ENCODE peak calls at places on chromosomes 12 and 14, in four cellular contexts. K, Z, L and F are unnamed samples.

GRCh38 chr14:64507376-64508156 is 3.0 kb downstream of the ZBTB1 start:
- DNase-seq in K (no peak), Z (no peak), L (no peak), F (peak; percentile 54)

GRCh38 chr12:123937707-123938600 is 34.7 kb downstream of the CCDC92 start:
- DNase-seq in K (no peak), Z (no peak), L (peak; percentile 56), F (no peak)

GRCh38 chr12:22518067-22518719 is 26.1 kb downstream of the C2CD5 start:
- DNase-seq in K (peak; percentile 19), Z (no peak), L (no peak), F (peak; percentile 26)

GRCh38 chr14:24011051-24011450 is 22.3 kb downstream of the DHRS4L2 start:
- DNase-seq in K (no peak), Z (no peak), L (no peak), F (no peak)

GRCh38 chr12:81639196-81639595 is 120.0 kb downstream of the PPFIA2 start:
- DNase-seq in K (no peak), Z (no peak), L (no peak), F (no peak)

GRCh38 chr12:131499160-131499863 is 211.6 kb upstream of the SFSWAP start:
- DNase-seq in K (no peak), Z (peak; percentile 58), L (no peak), F (no peak)

GRCh38 chr14:104678901-104679705 is 10.3 kb upstream of the INF2 start:
- DNase-seq in K (peak; percentile 10), Z (peak; percentile 25), L (no peak), F (no peak)

GRCh38 chr12:65663097-65663496 is 161.2 kb upstream of the HMGA2 start:
- DNase-seq in K (no peak), Z (no peak), L (no peak), F (no peak)

GRCh38 chr12:124006582-124007170 is 33.7 kb downstream of the ZNF664 start:
- DNase-seq in K (no peak), Z (no peak), L (no peak), F (no peak)

GRCh38 chr14:72616811-72617210 is 277.1 kb downstream of the DPF3 start:
- DNase-seq in K (no peak), Z (no peak), L (no peak), F (no peak)

GRCh38 chr12:39752482-39753147 is 133.0 kb upstream of the ABCD2 start:
- DNase-seq in K (no peak), Z (no peak), L (no peak), F (no peak)

GRCh38 chr12:124621296-124621660 is 53.9 kb upstream of the NCOR2 start:
- DNase-seq in K (peak; percentile 49), Z (peak; percentile 85), L (no peak), F (no peak)

GRCh38 chr12:131863711-131864396 is 30.6 kb upstream of the ULK1 start:
- DNase-seq in K (no peak), Z (no peak), L (no peak), F (no peak)

GRCh38 chr12:103947871-103948555 is 17.7 kb upstream of the TDG start:
- DNase-seq in K (no peak), Z (no peak), L (no peak), F (no peak)

GRCh38 chr14:24954037-24954696 is 95.8 kb downstream of the STXBP6 start:
- DNase-seq in K (no peak), Z (no peak), L (no peak), F (no peak)

GRCh38 chr14:95979339-95980042 is 59.7 kb upstream of the C14orf132 start:
- DNase-seq in K (no peak), Z (no peak), L (no peak), F (no peak)

GRCh38 chr14:95984206-95984605 is 55.0 kb upstream of the C14orf132 start:
- DNase-seq in K (no peak), Z (no peak), L (no peak), F (no peak)

GRCh38 chr14:95980402-95980801 is 58.8 kb upstream of the C14orf132 start:
- DNase-seq in K (no peak), Z (no peak), L (no peak), F (no peak)

GRCh38 chr14:95981939-95982338 is 57.2 kb upstream of the C14orf132 start:
- DNase-seq in K (no peak), Z (no peak), L (no peak), F (no peak)
- H3K27ac ChIP-seq in K (no peak overlapping the region), Z (no peak overlapping the region), L (no peak overlapping the region), F (no peak overlapping the region)

GRCh38 chr12:30025317-30025716 is 241.6 kb upstream of the TMTC1 start:
- DNase-seq in K (no peak), Z (no peak), L (no peak), F (no peak)
- H3K27ac ChIP-seq in K (no peak overlapping the region), Z (no peak overlapping the region), L (no peak overlapping the region), F (no peak overlapping the region)

DNA sequence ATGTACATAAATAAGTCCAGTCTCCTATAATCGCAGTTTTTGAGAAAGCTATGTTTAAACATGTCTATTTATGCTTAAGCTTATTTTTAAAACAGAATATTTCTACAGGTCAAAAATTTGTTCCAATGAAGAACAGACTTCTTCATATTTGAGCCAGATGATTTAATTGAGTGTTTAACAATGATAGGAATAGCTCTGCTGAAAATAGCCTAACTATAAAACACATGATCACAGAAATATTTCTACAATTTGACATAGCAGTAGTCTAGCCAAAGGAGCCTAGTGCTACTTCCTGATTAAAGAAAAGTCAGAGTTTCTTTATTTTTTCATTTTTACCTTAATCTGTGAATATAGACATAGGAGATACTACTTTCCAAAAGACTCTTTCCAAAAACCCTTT is 29.4 kb downstream of the DCP1B start:
- DNase-seq in K (no peak), Z (no peak), L (no peak), F (no peak)
- H3K27ac ChIP-seq in K (peak overlapping the region; percentile 91), Z (peak overlapping the region; percentile 90), L (no peak overlapping the region), F (no peak overlapping the region)

DNA sequence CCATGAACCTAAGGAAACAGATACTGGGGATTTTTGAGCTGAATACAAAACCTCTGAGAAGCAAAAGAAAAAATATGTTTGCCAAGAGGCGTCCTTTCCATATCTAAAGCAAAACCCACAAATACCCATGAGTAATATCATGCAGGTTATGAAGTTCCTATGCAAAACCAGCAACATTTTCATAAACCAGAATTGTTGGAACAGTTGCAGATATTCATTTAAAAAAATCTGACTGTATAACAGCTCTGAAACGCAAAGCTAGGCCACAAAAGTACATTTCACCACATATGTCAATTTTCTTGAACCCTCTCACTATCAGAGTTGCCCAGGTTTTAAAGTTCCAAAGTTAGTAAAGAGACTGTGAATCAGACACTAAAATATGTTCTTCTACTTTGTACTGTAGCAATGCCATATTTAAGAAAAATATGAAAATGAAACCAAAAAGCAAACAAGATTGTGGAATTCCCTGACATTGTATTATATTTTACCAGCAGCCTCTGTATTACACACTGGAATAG is 33.8 kb upstream of the HIF1A start:
- DNase-seq in K (no peak), Z (no peak), L (no peak), F (no peak)
- H3K27ac ChIP-seq in K (peak overlapping the region; percentile 39), Z (no peak overlapping the region), L (no peak overlapping the region), F (peak overlapping the region; percentile 80)

GRCh38 chr12:111606651-111607232 is 7.6 kb upstream of the ATXN2 start:
- DNase-seq in K (no peak), Z (no peak), L (no peak), F (no peak)
- H3K27ac ChIP-seq in K (no peak overlapping the region), Z (no peak overlapping the region), L (no peak overlapping the region), F (no peak overlapping the region)

DNA sequence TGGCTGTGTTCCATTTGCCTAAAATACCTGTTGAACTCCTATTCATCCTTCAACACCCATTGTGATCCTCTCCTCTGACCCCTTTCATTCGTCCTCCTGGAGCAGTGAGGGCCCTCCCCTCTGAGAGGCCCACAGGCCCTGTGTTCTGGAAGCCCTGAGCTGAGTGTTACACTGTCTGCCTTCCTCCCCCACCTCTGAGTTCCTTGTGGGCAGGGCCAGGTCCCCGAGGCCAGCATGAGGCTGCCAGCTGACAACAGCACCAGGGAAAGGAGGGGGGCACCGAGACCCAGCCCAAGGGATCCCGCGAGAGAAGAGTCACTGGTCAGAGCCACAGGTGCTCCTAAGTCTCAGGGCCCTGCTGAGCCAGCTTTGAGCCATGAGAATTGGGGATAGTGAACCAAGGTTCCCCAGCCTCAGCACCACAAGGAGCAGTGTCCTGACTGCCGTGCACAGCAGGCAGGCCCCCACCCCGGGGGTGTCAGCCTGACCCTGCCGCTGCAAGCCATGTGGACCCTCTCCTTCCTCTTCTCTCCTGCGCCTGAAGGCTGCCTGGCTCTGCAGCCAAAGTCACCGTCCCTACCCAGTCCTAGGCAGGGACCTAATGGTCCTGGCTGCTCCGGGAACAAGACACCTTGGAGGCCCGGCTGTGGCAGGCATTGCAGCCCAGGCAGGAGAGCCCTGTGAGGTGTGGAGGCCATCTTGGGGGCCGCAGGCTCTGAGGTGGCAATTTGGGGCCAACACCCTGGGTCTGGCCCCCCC is 52.5 kb downstream of the BEGAIN start:
- DNase-seq in K (peak; percentile 2), Z (peak; percentile 34), L (no peak), F (no peak)
- H3K27ac ChIP-seq in K (no peak overlapping the region), Z (peak overlapping the region; percentile 66), L (no peak overlapping the region), F (no peak overlapping the region)